ENCODE peak calls at places on chromosome 18, in five cellular contexts. One of them, this sample, is unnamed.

GRCh38 chr18:63520053-63520452 is 22.1 kb upstream of the SERPINB12 start:
- DNase-seq in endothelial cell: no peak
- DNase-seq in HCT116: no peak
- DNase-seq in fibroblast of villous mesenchyme: no peak
- DNase-seq in CD4-positive, alpha-beta T cell: no peak
- DNase-seq in this sample: no peak

GRCh38 chr18:63907649-63908048 is at the start of gene SERPINB10:
- DNase-seq in endothelial cell: no peak
- DNase-seq in HCT116: no peak
- DNase-seq in fibroblast of villous mesenchyme: no peak
- DNase-seq in CD4-positive, alpha-beta T cell: no peak
- DNase-seq in this sample: no peak

GRCh38 chr18:42174909-42175308 is 219.9 kb downstream of the PIK3C3 start:
- DNase-seq in endothelial cell: no peak
- DNase-seq in HCT116: no peak
- DNase-seq in fibroblast of villous mesenchyme: peak
- DNase-seq in CD4-positive, alpha-beta T cell: no peak
- DNase-seq in this sample: no peak

GRCh38 chr18:33839452-33840225 is 261.6 kb downstream of the ASXL3 start:
- DNase-seq in endothelial cell: peak
- DNase-seq in HCT116: peak
- DNase-seq in fibroblast of villous mesenchyme: peak
- DNase-seq in CD4-positive, alpha-beta T cell: no peak
- DNase-seq in this sample: no peak

GRCh38 chr18:57436193-57436964 is 1.2 kb downstream of the ONECUT2 start:
- DNase-seq in endothelial cell: no peak
- DNase-seq in HCT116: no peak
- DNase-seq in fibroblast of villous mesenchyme: no peak
- DNase-seq in CD4-positive, alpha-beta T cell: no peak
- DNase-seq in this sample: no peak

GRCh38 chr18:63730788-63731187 is 28.0 kb downstream of the SERPINB11 start:
- DNase-seq in endothelial cell: no peak
- DNase-seq in HCT116: no peak
- DNase-seq in fibroblast of villous mesenchyme: no peak
- DNase-seq in CD4-positive, alpha-beta T cell: no peak
- DNase-seq in this sample: no peak

GRCh38 chr18:36950960-36951359 is 122.0 kb downstream of the KIAA1328 start:
- DNase-seq in endothelial cell: no peak
- DNase-seq in HCT116: no peak
- DNase-seq in fibroblast of villous mesenchyme: no peak
- DNase-seq in CD4-positive, alpha-beta T cell: no peak
- DNase-seq in this sample: no peak

GRCh38 chr18:36850527-36851201 is 21.7 kb downstream of the KIAA1328 start:
- DNase-seq in endothelial cell: no peak
- DNase-seq in HCT116: peak
- DNase-seq in fibroblast of villous mesenchyme: peak
- DNase-seq in CD4-positive, alpha-beta T cell: no peak
- DNase-seq in this sample: no peak

GRCh38 chr18:21672868-21673267 is 31.7 kb downstream of the ABHD3 start:
- DNase-seq in endothelial cell: no peak
- DNase-seq in HCT116: peak
- DNase-seq in fibroblast of villous mesenchyme: peak
- DNase-seq in CD4-positive, alpha-beta T cell: no peak
- DNase-seq in this sample: no peak

GRCh38 chr18:9558397-9559064 is 55.8 kb downstream of the PPP4R1 start:
- DNase-seq in endothelial cell: no peak
- DNase-seq in HCT116: no peak
- DNase-seq in fibroblast of villous mesenchyme: no peak
- DNase-seq in CD4-positive, alpha-beta T cell: no peak
- DNase-seq in this sample: no peak

GRCh38 chr18:29883114-29883513 is 1159.4 kb downstream of the DSC3 start:
- DNase-seq in endothelial cell: no peak
- DNase-seq in HCT116: no peak
- DNase-seq in fibroblast of villous mesenchyme: no peak
- DNase-seq in CD4-positive, alpha-beta T cell: no peak
- DNase-seq in this sample: no peak

GRCh38 chr18:29882620-29883019 is 1159.9 kb downstream of the DSC3 start:
- DNase-seq in endothelial cell: no peak
- DNase-seq in HCT116: no peak
- DNase-seq in fibroblast of villous mesenchyme: no peak
- DNase-seq in CD4-positive, alpha-beta T cell: no peak
- DNase-seq in this sample: no peak

GRCh38 chr18:29874519-29875098 is 1167.9 kb downstream of the DSC3 start:
- DNase-seq in endothelial cell: peak
- DNase-seq in HCT116: peak
- DNase-seq in fibroblast of villous mesenchyme: peak
- DNase-seq in CD4-positive, alpha-beta T cell: no peak
- DNase-seq in this sample: no peak

GRCh38 chr18:29879763-29880162 is 1162.8 kb downstream of the DSC3 start:
- DNase-seq in endothelial cell: no peak
- DNase-seq in HCT116: no peak
- DNase-seq in fibroblast of villous mesenchyme: no peak
- DNase-seq in CD4-positive, alpha-beta T cell: no peak
- DNase-seq in this sample: no peak
- TF ChIP-seq CTCF in endothelial cell: no peak
- TF ChIP-seq CTCF in HCT116: no peak
- TF ChIP-seq CTCF in fibroblast of villous mesenchyme: no peak
- TF ChIP-seq CTCF in CD4-positive, alpha-beta T cell: no peak
- TF ChIP-seq CTCF in this sample: no peak

DNA sequence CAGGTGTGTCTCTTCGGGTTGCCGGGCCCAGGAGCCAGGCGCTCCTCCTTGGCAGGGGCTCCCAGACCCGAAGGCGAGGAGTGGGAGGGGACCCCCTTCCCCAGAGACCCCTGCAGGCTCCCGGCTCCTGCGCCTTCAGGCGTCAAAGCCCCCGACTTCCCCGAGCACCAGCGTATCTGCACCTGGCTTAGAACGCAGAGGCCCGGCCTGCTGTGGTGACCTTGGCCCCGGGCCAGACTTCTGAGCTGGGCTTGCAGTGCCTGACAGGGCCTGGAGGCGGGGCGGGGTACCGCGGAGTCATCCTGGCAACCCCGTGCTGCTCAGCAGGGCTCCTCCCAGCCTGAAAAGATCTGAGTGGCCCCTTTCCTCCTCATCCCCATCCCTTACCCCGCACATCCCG is 27.0 kb downstream of the SKA1 start:
- DNase-seq in endothelial cell: no peak
- DNase-seq in HCT116: no peak
- DNase-seq in fibroblast of villous mesenchyme: peak
- DNase-seq in CD4-positive, alpha-beta T cell: no peak
- DNase-seq in this sample: no peak
- TF ChIP-seq CTCF in endothelial cell: no peak
- TF ChIP-seq CTCF in HCT116: no peak
- TF ChIP-seq CTCF in fibroblast of villous mesenchyme: no peak
- TF ChIP-seq CTCF in CD4-positive, alpha-beta T cell: no peak
- TF ChIP-seq CTCF in this sample: no peak

GRCh38 chr18:59460060-59460395 is 101.0 kb upstream of the LMAN1 start:
- DNase-seq in endothelial cell: no peak
- DNase-seq in HCT116: no peak
- DNase-seq in fibroblast of villous mesenchyme: peak
- DNase-seq in CD4-positive, alpha-beta T cell: no peak
- DNase-seq in this sample: no peak

GRCh38 chr18:59461171-59461570 is 102.1 kb upstream of the LMAN1 start:
- DNase-seq in endothelial cell: no peak
- DNase-seq in HCT116: no peak
- DNase-seq in fibroblast of villous mesenchyme: no peak
- DNase-seq in CD4-positive, alpha-beta T cell: no peak
- DNase-seq in this sample: no peak

GRCh38 chr18:59458575-59458974 is 99.5 kb upstream of the LMAN1 start:
- DNase-seq in endothelial cell: no peak
- DNase-seq in HCT116: no peak
- DNase-seq in fibroblast of villous mesenchyme: no peak
- DNase-seq in CD4-positive, alpha-beta T cell: no peak
- DNase-seq in this sample: no peak

GRCh38 chr18:59456657-59457056 is 97.6 kb upstream of the LMAN1 start:
- DNase-seq in endothelial cell: no peak
- DNase-seq in HCT116: no peak
- DNase-seq in fibroblast of villous mesenchyme: no peak
- DNase-seq in CD4-positive, alpha-beta T cell: no peak
- DNase-seq in this sample: no peak

GRCh38 chr18:59459352-59460059 is 100.4 kb upstream of the LMAN1 start:
- DNase-seq in endothelial cell: no peak
- DNase-seq in HCT116: peak
- DNase-seq in fibroblast of villous mesenchyme: peak
- DNase-seq in CD4-positive, alpha-beta T cell: no peak
- DNase-seq in this sample: peak
- TF ChIP-seq CTCF in endothelial cell: peak
- TF ChIP-seq CTCF in HCT116: peak
- TF ChIP-seq CTCF in fibroblast of villous mesenchyme: peak
- TF ChIP-seq CTCF in CD4-positive, alpha-beta T cell: peak
- TF ChIP-seq CTCF in this sample: peak

DNA sequence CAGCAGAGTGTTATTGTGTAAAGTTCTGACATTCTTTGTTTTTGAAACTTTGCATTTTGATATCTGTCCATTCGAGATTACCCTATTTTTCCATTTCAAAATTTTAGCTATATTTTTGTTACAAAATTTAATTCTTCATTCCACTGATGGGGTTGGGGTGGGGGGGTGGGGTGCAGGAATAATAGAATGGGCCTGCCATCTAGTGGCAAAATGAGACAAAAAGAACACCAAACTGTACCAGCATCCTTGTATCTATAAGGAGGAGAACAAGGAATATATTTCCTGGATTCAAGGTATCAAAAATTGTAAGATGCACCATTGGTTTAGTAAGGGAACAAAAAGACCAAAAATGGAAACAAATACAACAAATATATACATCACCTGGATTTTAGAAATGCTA is 27.9 kb upstream of the TTR start:
- DNase-seq in endothelial cell: no peak
- DNase-seq in HCT116: no peak
- DNase-seq in fibroblast of villous mesenchyme: no peak
- DNase-seq in CD4-positive, alpha-beta T cell: no peak
- DNase-seq in this sample: no peak
- TF ChIP-seq CTCF in endothelial cell: no peak
- TF ChIP-seq CTCF in HCT116: no peak
- TF ChIP-seq CTCF in fibroblast of villous mesenchyme: no peak
- TF ChIP-seq CTCF in CD4-positive, alpha-beta T cell: no peak
- TF ChIP-seq CTCF in this sample: peak

DNA sequence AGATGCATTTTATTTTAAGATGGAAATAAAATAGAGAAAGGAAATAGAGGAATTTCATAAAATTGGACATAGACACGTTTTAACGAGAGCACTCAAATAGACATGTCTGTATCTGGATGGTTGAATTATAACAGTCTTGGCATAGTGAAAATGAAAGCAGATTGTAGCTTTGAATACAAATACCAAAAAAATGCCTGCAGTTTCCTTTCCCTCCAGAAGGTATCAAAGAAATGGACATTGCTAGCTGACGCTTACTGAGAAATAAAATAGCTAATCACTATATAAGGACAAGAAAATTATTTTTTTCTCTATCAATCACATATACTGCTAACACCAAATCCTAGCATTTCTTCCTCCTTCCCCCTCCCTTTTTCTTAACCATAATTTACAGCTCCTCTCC is 11.4 kb upstream of the MAPRE2 start:
- DNase-seq in endothelial cell: no peak
- DNase-seq in HCT116: no peak
- DNase-seq in fibroblast of villous mesenchyme: no peak
- DNase-seq in CD4-positive, alpha-beta T cell: no peak
- DNase-seq in this sample: no peak
- TF ChIP-seq CTCF in endothelial cell: no peak
- TF ChIP-seq CTCF in HCT116: no peak
- TF ChIP-seq CTCF in fibroblast of villous mesenchyme: peak
- TF ChIP-seq CTCF in CD4-positive, alpha-beta T cell: peak
- TF ChIP-seq CTCF in this sample: no peak

GRCh38 chr18:75131455-75132000 is 77.4 kb downstream of the PTGR3 start:
- DNase-seq in endothelial cell: no peak
- DNase-seq in HCT116: no peak
- DNase-seq in fibroblast of villous mesenchyme: no peak
- DNase-seq in CD4-positive, alpha-beta T cell: no peak
- DNase-seq in this sample: no peak

GRCh38 chr18:75129717-75130477 is 79.0 kb downstream of the PTGR3 start:
- DNase-seq in endothelial cell: no peak
- DNase-seq in HCT116: no peak
- DNase-seq in fibroblast of villous mesenchyme: no peak
- DNase-seq in CD4-positive, alpha-beta T cell: no peak
- DNase-seq in this sample: no peak

GRCh38 chr18:75132068-75132467 is 76.9 kb downstream of the PTGR3 start:
- DNase-seq in endothelial cell: no peak
- DNase-seq in HCT116: no peak
- DNase-seq in fibroblast of villous mesenchyme: no peak
- DNase-seq in CD4-positive, alpha-beta T cell: no peak
- DNase-seq in this sample: no peak

GRCh38 chr18:75128911-75129716 is 79.8 kb downstream of the PTGR3 start:
- DNase-seq in endothelial cell: no peak
- DNase-seq in HCT116: no peak
- DNase-seq in fibroblast of villous mesenchyme: no peak
- DNase-seq in CD4-positive, alpha-beta T cell: no peak
- DNase-seq in this sample: no peak

DNA sequence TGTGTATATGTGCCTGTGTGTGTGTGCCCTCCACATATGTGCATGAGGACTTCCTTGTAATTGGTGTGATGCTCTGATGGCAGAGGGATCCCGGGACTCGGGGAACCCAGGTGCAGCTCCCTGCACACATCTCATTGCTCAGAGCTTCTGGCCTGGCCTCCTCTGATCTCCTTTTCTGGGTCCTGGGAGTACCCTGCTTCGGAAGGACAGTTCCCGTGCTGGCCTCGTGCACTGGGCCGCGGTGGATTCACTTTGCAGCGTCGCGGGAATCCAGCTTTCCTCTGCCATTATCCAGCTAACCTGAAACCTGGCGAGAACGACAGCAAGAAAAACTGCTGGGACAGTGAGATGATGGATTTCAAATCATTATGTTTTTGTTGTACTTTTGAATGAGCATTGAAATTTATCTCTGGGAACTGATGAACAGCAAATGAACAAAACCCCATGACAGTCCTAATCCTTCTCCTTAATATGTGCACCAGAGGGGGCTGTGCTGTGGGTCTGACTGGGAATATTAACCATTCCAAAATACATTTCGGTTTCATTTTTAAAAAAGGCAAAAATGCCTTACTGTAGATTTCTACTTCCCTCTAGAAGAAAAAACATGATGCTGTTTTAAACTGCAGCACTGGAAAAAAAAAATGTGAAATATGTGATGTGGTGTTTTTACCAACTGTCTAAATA is 78.2 kb downstream of the PTGR3 start:
- DNase-seq in endothelial cell: no peak
- DNase-seq in HCT116: no peak
- DNase-seq in fibroblast of villous mesenchyme: peak
- DNase-seq in CD4-positive, alpha-beta T cell: no peak
- DNase-seq in this sample: no peak
- TF ChIP-seq CTCF in endothelial cell: no peak
- TF ChIP-seq CTCF in HCT116: no peak
- TF ChIP-seq CTCF in fibroblast of villous mesenchyme: peak
- TF ChIP-seq CTCF in CD4-positive, alpha-beta T cell: no peak
- TF ChIP-seq CTCF in this sample: peak